ENCODE peak calls at places on chromosome 14, in six cellular contexts. U, S, L, O, N and J are unnamed samples.

GRCh38 chr14:67166450-67166853 is 22.8 kb upstream of the GARIN2 start:
- DNase-seq in U (no peak), S (peak; percentile 66), L (no peak), O (no peak), N (peak; percentile 69), J (no peak)

GRCh38 chr14:87055007-87055406 is 938.0 kb downstream of the GALC start:
- DNase-seq in U (no peak), S (no peak), L (no peak), O (no peak), N (no peak), J (no peak)

GRCh38 chr14:44108601-44109000 is 398.5 kb downstream of the FSCB start:
- DNase-seq in U (no peak), S (no peak), L (no peak), O (no peak), N (no peak), J (no peak)

GRCh38 chr14:92982941-92983340 is 60.0 kb downstream of the CHGA start:
- DNase-seq in U (no peak), S (no peak), L (peak; percentile 47), O (no peak), N (no peak), J (no peak)

GRCh38 chr14:26056232-26056631 is 541.6 kb downstream of the NOVA1 start:
- DNase-seq in U (no peak), S (no peak), L (no peak), O (no peak), N (no peak), J (no peak)

GRCh38 chr14:89870335-89870734 is 84.2 kb downstream of the EFCAB11 start:
- DNase-seq in U (no peak), S (no peak), L (no peak), O (no peak), N (no peak), J (no peak)

GRCh38 chr14:60815371-60815770 is 80.8 kb downstream of the MNAT1 start:
- DNase-seq in U (no peak), S (no peak), L (no peak), O (no peak), N (no peak), J (no peak)

GRCh38 chr14:67943947-67944346 is 124.4 kb downstream of the RAD51B start:
- DNase-seq in U (peak; percentile 29), S (peak; percentile 95), L (no peak), O (peak; percentile 59), N (peak; percentile 88), J (peak; percentile 19)

GRCh38 chr14:26412421-26412820 is 185.4 kb downstream of the NOVA1 start:
- DNase-seq in U (no peak), S (no peak), L (no peak), O (no peak), N (no peak), J (no peak)

GRCh38 chr14:68935761-68936209 is 43.3 kb downstream of the ACTN1 start:
- DNase-seq in U (no peak), S (peak; percentile 61), L (no peak), O (no peak), N (no peak), J (no peak)

GRCh38 chr14:35374273-35374681 is 30.3 kb downstream of the NFKBIA start:
- DNase-seq in U (no peak), S (peak; percentile 99), L (no peak), O (peak; percentile 71), N (peak; percentile 98), J (no peak)

GRCh38 chr14:64649383-64649998 is 54.7 kb upstream of the PLEKHG3 start:
- DNase-seq in U (no peak), S (peak; percentile 86), L (no peak), O (no peak), N (peak; percentile 90), J (no peak)

GRCh38 chr14:75738192-75738591 is 77.1 kb downstream of the TTLL5 start:
- DNase-seq in U (no peak), S (peak; percentile 60), L (no peak), O (no peak), N (no peak), J (no peak)

GRCh38 chr14:88599321-88599720 is 36.5 kb downstream of the ZC3H14 start:
- DNase-seq in U (no peak), S (no peak), L (no peak), O (no peak), N (no peak), J (no peak)

GRCh38 chr14:32657081-32657480 is 281.6 kb upstream of the NPAS3 start:
- DNase-seq in U (no peak), S (peak; percentile 90), L (no peak), O (peak; percentile 43), N (peak; percentile 37), J (no peak)

GRCh38 chr14:80055912-80056801 is 155.1 kb downstream of the DIO2 start:
- DNase-seq in U (no peak), S (peak; percentile 70), L (no peak), O (no peak), N (peak; percentile 73), J (no peak)

GRCh38 chr14:65961004-65961403 is 525.2 kb upstream of the CCDC196 start:
- DNase-seq in U (peak; percentile 44), S (peak; percentile 79), L (peak; percentile 83), O (peak; percentile 60), N (peak; percentile 75), J (peak; percentile 53)

GRCh38 chr14:39267592-39268112 is 33.9 kb downstream of the MIA2 start:
- DNase-seq in U (no peak), S (peak; percentile 23), L (no peak), O (no peak), N (no peak), J (no peak)

GRCh38 chr14:92675421-92675820 is 73.0 kb downstream of the LGMN start:
- DNase-seq in U (no peak), S (no peak), L (peak; percentile 57), O (no peak), N (no peak), J (no peak)

GRCh38 chr14:86838363-86838762 is 1154.6 kb downstream of the GALC start:
- DNase-seq in U (no peak), S (no peak), L (no peak), O (no peak), N (peak; percentile 7), J (no peak)

GRCh38 chr14:21264025-21264801 is 5.0 kb downstream of the HNRNPC start:
- DNase-seq in U (no peak), S (peak; percentile 54), L (no peak), O (no peak), N (peak; percentile 94), J (no peak)

GRCh38 chr14:69614592-69614991 is 3.2 kb downstream of the SUSD6 start:
- DNase-seq in U (no peak), S (no peak), L (no peak), O (peak; percentile 72), N (no peak), J (no peak)

DNA sequence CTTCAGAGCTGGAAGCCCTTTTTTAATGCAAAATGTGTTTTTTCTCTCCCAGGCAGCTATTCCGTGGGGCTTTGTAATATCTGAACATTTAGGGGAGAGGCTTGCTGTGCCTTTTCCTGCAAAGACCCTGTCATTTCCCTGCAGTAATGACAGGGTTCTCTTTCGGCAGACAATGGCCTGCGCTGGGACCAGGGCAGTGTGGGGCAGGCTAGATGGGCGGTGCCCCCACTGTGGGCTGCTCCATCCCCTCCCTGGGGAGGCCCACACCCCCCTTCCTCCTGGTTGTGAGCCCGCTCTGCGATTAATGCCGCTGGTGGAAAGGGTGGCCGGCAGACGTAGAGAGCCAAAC is 31.4 kb downstream of the KIF26A start:
- DNase-seq in U (no peak), S (no peak), L (no peak), O (no peak), N (no peak), J (no peak)
- H3K4me1 ChIP-seq in U (no peaks in the 10 kb centered on the region), S (peaks cover 8% of the 10 kb centered on the region), L (no peaks in the 10 kb centered on the region), O (peaks cover 8% of the 10 kb centered on the region), N (no peaks in the 10 kb centered on the region), J (no peaks in the 10 kb centered on the region)

DNA sequence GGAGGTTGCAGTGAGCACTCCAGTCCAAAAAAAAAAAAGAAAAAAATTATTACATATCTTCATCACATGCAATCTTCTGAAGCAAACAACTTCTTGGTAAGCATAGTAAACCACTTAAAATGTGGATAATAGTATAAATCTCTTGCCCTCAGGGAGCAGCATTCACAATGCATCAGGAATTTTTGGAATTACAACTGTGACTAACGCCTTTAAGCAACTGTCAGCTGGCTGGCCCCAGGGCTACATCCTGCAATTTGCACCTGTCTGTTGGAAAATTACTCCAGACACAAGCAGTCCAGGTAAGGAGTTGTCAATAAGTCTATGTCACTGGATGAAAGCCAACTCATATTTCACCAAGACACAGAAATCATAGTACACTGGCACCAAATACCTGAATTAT is 5.5 kb upstream of the SLC7A7 start:
- DNase-seq in U (no peak), S (peak; percentile 15), L (no peak), O (no peak), N (peak; percentile 62), J (no peak)
- H3K4me1 ChIP-seq in U (peaks cover 5% of the 10 kb centered on the region), S (peaks cover 16% of the 10 kb centered on the region), L (peaks cover 3% of the 10 kb centered on the region), O (peaks cover 52% of the 10 kb centered on the region), N (peaks cover 36% of the 10 kb centered on the region), J (peaks cover 21% of the 10 kb centered on the region)

DNA sequence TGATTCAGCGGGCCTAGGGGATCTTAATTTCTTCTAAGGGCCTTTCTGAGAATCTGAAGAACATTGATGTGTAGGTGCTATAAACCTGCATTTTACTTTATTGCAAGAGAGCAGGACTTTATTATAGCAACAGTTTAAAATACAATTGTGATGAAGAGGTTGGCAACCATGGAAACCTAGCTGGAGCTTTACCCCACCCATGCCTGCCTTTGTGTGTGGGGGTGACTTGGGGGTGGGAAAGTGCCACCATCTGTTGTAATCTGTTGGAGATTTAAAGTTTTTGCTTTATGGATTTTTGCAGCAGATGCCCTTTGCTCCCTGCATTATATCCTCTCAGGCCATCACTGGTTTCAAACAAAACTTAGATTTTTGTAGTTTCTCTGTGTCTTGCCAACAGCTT is 64.6 kb downstream of the ATG14 start:
- DNase-seq in U (no peak), S (no peak), L (no peak), O (no peak), N (no peak), J (no peak)
- H3K4me1 ChIP-seq in U (peaks cover 4% of the 10 kb centered on the region), S (peaks cover 10% of the 10 kb centered on the region), L (no peaks in the 10 kb centered on the region), O (peaks cover 6% of the 10 kb centered on the region), N (peaks cover 2% of the 10 kb centered on the region), J (peaks cover 7% of the 10 kb centered on the region)

DNA sequence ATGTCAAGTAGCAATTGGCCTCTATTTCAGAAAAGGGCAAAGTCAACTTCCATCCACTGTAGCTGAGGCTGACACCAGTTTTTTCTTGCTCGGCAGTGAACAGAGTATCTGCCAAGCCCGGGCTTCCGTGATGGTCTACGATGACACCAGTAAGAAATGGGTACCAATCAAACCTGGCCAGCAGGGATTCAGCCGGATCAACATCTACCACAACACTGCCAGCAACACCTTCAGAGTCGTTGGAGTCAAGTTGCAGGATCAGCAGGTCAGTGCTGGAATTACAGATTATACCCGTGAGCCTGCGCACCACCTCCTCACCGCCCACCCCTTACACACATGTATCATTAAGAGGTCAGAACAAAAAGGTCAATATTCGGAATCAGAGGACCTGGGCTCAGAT is 19.4 kb downstream of the EVL start:
- DNase-seq in U (no peak), S (no peak), L (no peak), O (no peak), N (no peak), J (no peak)
- H3K4me1 ChIP-seq in U (peaks cover 80% of the 10 kb centered on the region), S (peaks cover under 1% of the 10 kb centered on the region), L (no peaks in the 10 kb centered on the region), O (peaks cover 6% of the 10 kb centered on the region), N (peaks cover 1% of the 10 kb centered on the region), J (peaks cover 98% of the 10 kb centered on the region)